ENCODE peak calls at places on chromosomes 3 and 15, in ten cellular contexts. Q is GM23248, H is DND-41, T is psoas muscle, Z is body of pancreas, R is left lung, E is cardiac muscle cell, I is endodermal cell, L is right atrium auricular region, V is upper lobe of right lung. J is an unnamed sample. For H3K9me3 and H3K27me3, the result is how much of the 10 kb centered on the place peaks cover.

GRCh38 chr3:196219194-196219969 is 3.0 kb downstream of the SLC51A start:
- DNase-seq in Q (peak), H (peak), T (peak), Z (no peak), R (no peak), E (peak), I (peak), L (peak), V (peak), J (peak)

GRCh38 chr15:35000511-35000910 is 12.4 kb upstream of the ZNF770 start:
- DNase-seq in Q (peak), H (no peak), T (no peak), Z (peak), R (no peak), E (peak), I (peak), L (no peak), V (no peak), J (no peak)

GRCh38 chr3:107981471-107982111 is 109.2 kb downstream of the CD47 start:
- DNase-seq in Q (peak), H (no peak), T (peak), Z (no peak), R (peak), E (peak), I (peak), L (no peak), V (no peak), J (no peak)

GRCh38 chr3:148101061-148101460 is 596.6 kb upstream of the AGTR1 start:
- DNase-seq in Q (peak), H (no peak), T (no peak), Z (no peak), R (no peak), E (no peak), I (no peak), L (no peak), V (no peak), J (no peak)

GRCh38 chr3:47012342-47013230 is 33.1 kb downstream of the NBEAL2 start:
- DNase-seq in Q (no peak), H (peak), T (no peak), Z (no peak), R (peak), E (no peak), I (peak), L (no peak), V (no peak), J (no peak)

GRCh38 chr3:176376531-176376930 is 820.8 kb downstream of the TBL1XR1 start:
- DNase-seq in Q (no peak), H (no peak), T (no peak), Z (no peak), R (no peak), E (no peak), I (no peak), L (no peak), V (no peak), J (no peak)

GRCh38 chr3:130390079-130390478 is 44.6 kb downstream of the COL6A5 start:
- DNase-seq in Q (no peak), H (no peak), T (no peak), Z (no peak), R (no peak), E (no peak), I (no peak), L (no peak), V (no peak), J (no peak)

GRCh38 chr3:86826292-86826691 is 164.7 kb downstream of the VGLL3 start:
- DNase-seq in Q (no peak), H (no peak), T (no peak), Z (no peak), R (no peak), E (no peak), I (no peak), L (no peak), V (no peak), J (no peak)

GRCh38 chr3:5053021-5053831 is 68.9 kb upstream of the ARL8B start:
- DNase-seq in Q (peak), H (no peak), T (no peak), Z (no peak), R (no peak), E (peak), I (no peak), L (no peak), V (peak), J (no peak)

GRCh38 chr15:59148160-59148810 is 43.3 kb downstream of the CCNB2 start:
- DNase-seq in Q (peak), H (no peak), T (no peak), Z (no peak), R (no peak), E (peak), I (no peak), L (no peak), V (no peak), J (no peak)

GRCh38 chr3:141216975-141217374 is 14.7 kb upstream of the PXYLP1 start:
- DNase-seq in Q (no peak), H (no peak), T (no peak), Z (no peak), R (no peak), E (no peak), I (peak), L (no peak), V (no peak), J (no peak)

GRCh38 chr15:31327674-31328424 is 1.2 kb downstream of the KLF13 start:
- DNase-seq in Q (peak), H (peak), T (peak), Z (peak), R (peak), E (peak), I (peak), L (no peak), V (peak), J (peak)

GRCh38 chr3:136955813-136956212 is 2.0 kb upstream of the IL20RB start:
- DNase-seq in Q (peak), H (no peak), T (no peak), Z (no peak), R (no peak), E (peak), I (no peak), L (no peak), V (no peak), J (no peak)

GRCh38 chr15:55980511-55980910 is 12.9 kb downstream of the NEDD4 start:
- DNase-seq in Q (no peak), H (no peak), T (no peak), Z (no peak), R (no peak), E (no peak), I (no peak), L (no peak), V (no peak), J (no peak)

GRCh38 chr3:132456141-132456540 is 38.8 kb downstream of the DNAJC13 start:
- DNase-seq in Q (no peak), H (no peak), T (no peak), Z (no peak), R (no peak), E (no peak), I (no peak), L (no peak), V (no peak), J (no peak)

GRCh38 chr15:78216276-78217229 is 17.8 kb downstream of the ACSBG1 start:
- DNase-seq in Q (peak), H (no peak), T (peak), Z (peak), R (no peak), E (peak), I (no peak), L (peak), V (no peak), J (no peak)

GRCh38 chr3:113148307-113148703 is 63.1 kb upstream of the BOC start:
- DNase-seq in Q (no peak), H (no peak), T (no peak), Z (no peak), R (no peak), E (no peak), I (no peak), L (no peak), V (no peak), J (no peak)

GRCh38 chr3:52176188-52176752 is 21.7 kb upstream of the ALAS1 start:
- DNase-seq in Q (no peak), H (no peak), T (peak), Z (no peak), R (no peak), E (no peak), I (no peak), L (no peak), V (peak), J (no peak)

GRCh38 chr3:73576995-73577394 is 47.7 kb downstream of the PDZRN3 start:
- DNase-seq in Q (peak), H (no peak), T (no peak), Z (no peak), R (no peak), E (no peak), I (no peak), L (no peak), V (no peak), J (no peak)

GRCh38 chr3:27544372-27544865 is 60.2 kb upstream of the SLC4A7 start:
- DNase-seq in Q (peak), H (no peak), T (no peak), Z (no peak), R (no peak), E (peak), I (peak), L (no peak), V (no peak), J (no peak)

GRCh38 chr3:99315896-99316295 is 322.5 kb upstream of the COL8A1 start:
- DNase-seq in Q (peak), H (no peak), T (no peak), Z (no peak), R (no peak), E (no peak), I (no peak), L (no peak), V (no peak), J (no peak)

GRCh38 chr15:68022061-68022460 is 32.1 kb upstream of the PIAS1 start:
- DNase-seq in Q (no peak), H (no peak), T (peak), Z (no peak), R (no peak), E (no peak), I (no peak), L (peak), V (no peak), J (no peak)

GRCh38 chr3:123692041-123692440 is 107.2 kb upstream of the HACD2 start:
- DNase-seq in Q (peak), H (no peak), T (no peak), Z (no peak), R (no peak), E (peak), I (no peak), L (no peak), V (no peak), J (no peak)

GRCh38 chr3:58965870-58966269 is 84.0 kb downstream of the CFAP20DC start:
- DNase-seq in Q (peak), H (no peak), T (no peak), Z (no peak), R (no peak), E (peak), I (no peak), L (no peak), V (no peak), J (no peak)

GRCh38 chr3:111961461-111962269 is 17.2 kb upstream of the ABHD10 start:
- DNase-seq in Q (no peak), H (no peak), T (no peak), Z (no peak), R (no peak), E (no peak), I (no peak), L (no peak), V (no peak), J (no peak)

GRCh38 chr15:50148362-50148963 is 29.4 kb upstream of the ATP8B4 start:
- DNase-seq in Q (peak), H (no peak), T (no peak), Z (no peak), R (no peak), E (peak), I (peak), L (no peak), V (no peak), J (no peak)

GRCh38 chr3:56851966-56852884 is 50.5 kb upstream of the ARHGEF3 start:
- DNase-seq in Q (no peak), H (no peak), T (no peak), Z (no peak), R (no peak), E (peak), I (no peak), L (no peak), V (no peak), J (no peak)

GRCh38 chr3:45154641-45155147 is 8.5 kb upstream of the CDCP1 start:
- DNase-seq in Q (peak), H (no peak), T (no peak), Z (no peak), R (no peak), E (no peak), I (no peak), L (no peak), V (no peak), J (no peak)

GRCh38 chr3:46866720-46867549 is 3.7 kb upstream of the MYL3 start:
- DNase-seq in Q (peak), H (peak), T (peak), Z (peak), R (peak), E (peak), I (peak), L (peak), V (peak), J (peak)

GRCh38 chr3:176193032-176193698 is 1004.1 kb downstream of the TBL1XR1 start:
- DNase-seq in Q (no peak), H (no peak), T (no peak), Z (no peak), R (no peak), E (no peak), I (no peak), L (no peak), V (no peak), J (no peak)

GRCh38 chr3:29140706-29141105 is 140.2 kb upstream of the RBMS3 start:
- DNase-seq in Q (peak), H (peak), T (no peak), Z (no peak), R (no peak), E (peak), I (no peak), L (no peak), V (no peak), J (no peak)

GRCh38 chr15:84793431-84793830 is 23.7 kb upstream of the ALPK3 start:
- DNase-seq in Q (no peak), H (no peak), T (no peak), Z (no peak), R (no peak), E (no peak), I (no peak), L (no peak), V (no peak), J (no peak)

GRCh38 chr15:64460737-64461576 is 579 bp downstream of the ZNF609 start:
- DNase-seq in Q (peak), H (peak), T (no peak), Z (peak), R (no peak), E (peak), I (peak), L (no peak), V (no peak), J (peak)

GRCh38 chr3:183123891-183124290 is 24.6 kb upstream of the MCCC1 start:
- DNase-seq in Q (no peak), H (no peak), T (no peak), Z (no peak), R (no peak), E (peak), I (no peak), L (no peak), V (no peak), J (no peak)

GRCh38 chr3:23633261-23633960 is 172.3 kb upstream of the UBE2E1 start:
- DNase-seq in Q (no peak), H (no peak), T (no peak), Z (no peak), R (no peak), E (no peak), I (no peak), L (no peak), V (no peak), J (no peak)

DNA sequence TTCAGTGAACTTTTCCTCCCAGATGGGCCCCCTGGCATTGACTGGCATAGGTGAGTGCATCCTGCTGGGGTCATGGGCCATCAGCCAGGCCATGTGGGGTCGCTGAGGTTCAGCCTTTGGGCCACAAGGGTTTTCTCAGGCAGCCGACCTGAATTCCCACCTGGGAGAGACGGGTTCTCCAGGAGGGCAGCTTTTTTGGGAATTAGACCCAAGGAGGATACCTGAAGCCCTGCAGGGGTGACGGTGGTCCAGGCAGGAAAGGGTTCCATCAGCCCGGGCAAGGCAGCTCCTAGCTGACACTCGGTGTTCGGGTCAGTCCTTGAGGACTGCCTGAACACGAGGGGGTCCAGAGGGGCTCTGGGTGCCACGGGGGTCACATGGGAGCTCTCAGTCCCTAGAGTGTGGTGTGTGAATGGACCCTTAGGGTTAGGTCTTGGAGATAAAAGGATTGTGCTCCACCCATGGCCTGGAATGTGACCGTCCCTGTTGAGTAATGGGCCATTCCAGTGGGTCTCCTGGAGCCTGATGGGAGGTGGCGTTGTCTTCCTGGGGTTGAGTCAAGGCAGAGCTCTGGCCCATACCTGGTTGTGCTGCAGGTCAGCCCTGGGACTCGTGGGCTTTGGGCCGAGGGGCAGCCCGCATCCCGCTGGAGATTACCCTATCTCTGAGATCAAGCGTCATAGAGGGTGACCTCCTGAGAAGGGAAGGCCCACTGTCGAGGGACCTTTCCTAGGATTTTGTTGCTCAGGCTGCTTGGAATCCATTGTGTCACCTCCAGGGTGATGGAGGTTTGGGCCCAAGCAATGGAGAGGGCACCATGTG is 192.8 kb downstream of the UBE3A start:
- DNase-seq in Q (no peak), H (no peak), T (peak), Z (peak), R (peak), E (no peak), I (peak), L (peak), V (peak), J (no peak)
- H3K9me3 ChIP-seq in Q (under half), H (under half), T (under half), Z (under half), R (under half), E (under half), I (under half), L (under half), V (under half), J (under half)

GRCh38 chr3:195020921-195021320 is 250.0 kb downstream of the XXYLT1 start:
- DNase-seq in Q (no peak), H (no peak), T (no peak), Z (no peak), R (no peak), E (no peak), I (peak), L (no peak), V (peak), J (no peak)
- H3K27me3 ChIP-seq in Q (half or more), H (under half), T (under half), Z (under half), R (under half), E (under half), I (under half), L (under half), V (under half), J (under half)

GRCh38 chr3:82525-82924 is 114.0 kb upstream of the CHL1 start:
- DNase-seq in Q (no peak), H (no peak), T (no peak), Z (no peak), R (no peak), E (no peak), I (no peak), L (no peak), V (no peak), J (no peak)
- H3K9me3 ChIP-seq in Q (under half), H (under half), T (under half), Z (under half), R (under half), E (under half), I (half or more), L (under half), V (under half), J (under half)

GRCh38 chr3:48338635-48339034 is 5.2 kb upstream of the SPINK8 start:
- DNase-seq in Q (no peak), H (peak), T (no peak), Z (no peak), R (no peak), E (no peak), I (no peak), L (no peak), V (no peak), J (no peak)
- H3K27me3 ChIP-seq in Q (under half), H (under half), T (under half), Z (under half), R (under half), E (under half), I (under half), L (under half), V (under half), J (under half)

GRCh38 chr15:95150466-95150865 is 919.1 kb downstream of the MCTP2 start:
- DNase-seq in Q (no peak), H (no peak), T (no peak), Z (no peak), R (no peak), E (no peak), I (no peak), L (no peak), V (no peak), J (no peak)
- H3K9me3 ChIP-seq in Q (under half), H (under half), T (under half), Z (under half), R (under half), E (under half), I (under half), L (under half), V (under half), J (under half)

GRCh38 chr15:80404057-80404718 is at the start of gene ARNT2:
- DNase-seq in Q (peak), H (no peak), T (peak), Z (peak), R (peak), E (peak), I (peak), L (no peak), V (peak), J (no peak)
- H3K27me3 ChIP-seq in Q (under half), H (under half), T (under half), Z (under half), R (under half), E (half or more), I (under half), L (under half), V (under half), J (under half)

J was measured in naive thymus-derived CD4-positive, alpha-beta T cell.